ENCODE peak calls at places on chromosomes 5 and 9, in four cellular contexts. Q, O, D and G are unnamed samples.
A peak's percentile ranks its signal among the peaks of the same experiment; 100 is the strongest.

GRCh38 chr9:129459550-129460322 is 161.2 kb downstream of the C9orf50 start:
- DNase-seq in Q (no peak), O (no peak), D (peak; percentile 46), G (peak; percentile 74)

GRCh38 chr9:4855861-4856260 is 63.1 kb downstream of the RCL1 start:
- DNase-seq in Q (no peak), O (peak; percentile 13), D (no peak), G (no peak)

GRCh38 chr5:1299511-1299850 is 4.6 kb upstream of the TERT start:
- DNase-seq in Q (no peak), O (no peak), D (no peak), G (no peak)

GRCh38 chr5:27252911-27253310 is 214.5 kb upstream of the CDH9 start:
- DNase-seq in Q (no peak), O (no peak), D (no peak), G (no peak)

GRCh38 chr5:1132570-1132969 is 20.7 kb upstream of the SLC12A7 start:
- DNase-seq in Q (no peak), O (no peak), D (no peak), G (no peak)

GRCh38 chr5:154308457-154309360 is 118.2 kb downstream of the GALNT10 start:
- DNase-seq in Q (no peak), O (peak; percentile 80), D (no peak), G (no peak)

GRCh38 chr5:473344-474192 is 30.6 kb downstream of the EXOC3 start:
- DNase-seq in Q (no peak), O (peak; percentile 69), D (peak; percentile 39), G (no peak)

GRCh38 chr9:127336708-127337352 is 60.1 kb upstream of the SLC2A8 start:
- DNase-seq in Q (no peak), O (peak; percentile 91), D (no peak), G (no peak)

GRCh38 chr5:74517700-74518099 is 122.8 kb downstream of the ENC1 start:
- DNase-seq in Q (no peak), O (peak; percentile 66), D (no peak), G (no peak)

GRCh38 chr5:3899093-3899492 is 303.5 kb downstream of the IRX1 start:
- DNase-seq in Q (no peak), O (no peak), D (no peak), G (no peak)

GRCh38 chr5:106481375-106481774 is 1189.4 kb downstream of the EFNA5 start:
- DNase-seq in Q (no peak), O (no peak), D (no peak), G (no peak)

GRCh38 chr5:110099562-110099961 is 409.8 kb downstream of the MAN2A1 start:
- DNase-seq in Q (no peak), O (no peak), D (no peak), G (no peak)

GRCh38 chr5:59158637-59159391 is 575.9 kb downstream of the RAB3C start:
- DNase-seq in Q (no peak), O (no peak), D (no peak), G (no peak)

GRCh38 chr5:154706416-154706815 is 48.8 kb upstream of the LARP1 start:
- DNase-seq in Q (no peak), O (no peak), D (no peak), G (no peak)

GRCh38 chr9:94612071-94612470 is 18.4 kb upstream of the FBP2 start:
- DNase-seq in Q (no peak), O (no peak), D (no peak), G (no peak)

GRCh38 chr5:170293273-170293672 is 4.3 kb downstream of the LCP2 start:
- DNase-seq in Q (no peak), O (no peak), D (peak; percentile 76), G (peak; percentile 57)

GRCh38 chr5:59436364-59437158 is 457.0 kb downstream of the PDE4D start:
- DNase-seq in Q (no peak), O (no peak), D (no peak), G (no peak)

GRCh38 chr9:112261133-112261532 is 72.3 kb downstream of the PTBP3 start:
- DNase-seq in Q (no peak), O (no peak), D (no peak), G (no peak)